ENCODE peak calls at places on chromosomes 7 and 10, in nine cellular contexts. Y is IMR-90, H is transverse colon, N is ovary, X is HepG2, C is lower leg skin, O is stomach, Q is NB4, J is right lobe of liver. Z is an unnamed sample.

GRCh38 chr7:17771901-17772408 is 168.3 kb downstream of the SNX13 start:
- DNase-seq in Y (no peak), H (no peak), N (no peak), X (no peak), C (no peak), O (no peak), Q (no peak), J (no peak), Z (no peak)

GRCh38 chr10:121658611-121659010 is 60.4 kb upstream of the FGFR2 start:
- DNase-seq in Y (no peak), H (no peak), N (no peak), X (no peak), C (no peak), O (no peak), Q (no peak), J (no peak), Z (no peak)

GRCh38 chr7:66333443-66333842 is 128.3 kb downstream of the TPST1 start:
- DNase-seq in Y (no peak), H (no peak), N (no peak), X (no peak), C (no peak), O (no peak), Q (no peak), J (no peak), Z (no peak)

GRCh38 chr10:26621889-26622681 is 75.4 kb upstream of the PDSS1 start:
- DNase-seq in Y (peak; percentile 0), H (peak; percentile 67), N (no peak), X (no peak), C (peak; percentile 91), O (peak; percentile 85), Q (peak; percentile 73), J (peak; percentile 60), Z (peak; percentile 83)

GRCh38 chr7:20835111-20835750 is 48.5 kb upstream of the SP8 start:
- DNase-seq in Y (no peak), H (no peak), N (no peak), X (no peak), C (no peak), O (no peak), Q (no peak), J (no peak), Z (no peak)

GRCh38 chr10:29471483-29471859 is 163.3 kb downstream of the SVIL start:
- DNase-seq in Y (peak; percentile 90), H (no peak), N (no peak), X (no peak), C (peak; percentile 9), O (no peak), Q (peak; percentile 58), J (no peak), Z (no peak)

GRCh38 chr10:24762966-24763623 is 39.4 kb upstream of the ARHGAP21 start:
- DNase-seq in Y (peak; percentile 28), H (no peak), N (no peak), X (peak; percentile 64), C (no peak), O (no peak), Q (no peak), J (no peak), Z (no peak)

GRCh38 chr7:123656544-123657303 is 1.1 kb downstream of the LMOD2 start:
- DNase-seq in Y (no peak), H (no peak), N (no peak), X (no peak), C (no peak), O (no peak), Q (no peak), J (no peak), Z (no peak)

GRCh38 chr7:138459300-138460175 is 521 bp upstream of the TRIM24 start:
- DNase-seq in Y (no peak), H (peak; percentile 98), N (peak; percentile 99), X (peak; percentile 96), C (peak; percentile 99), O (peak; percentile 98), Q (no peak), J (no peak), Z (peak; percentile 99)

GRCh38 chr10:1382711-1383110 is 326.5 kb downstream of the WDR37 start:
- DNase-seq in Y (no peak), H (no peak), N (peak; percentile 17), X (no peak), C (peak; percentile 71), O (peak; percentile 22), Q (no peak), J (no peak), Z (peak; percentile 24)

DNA sequence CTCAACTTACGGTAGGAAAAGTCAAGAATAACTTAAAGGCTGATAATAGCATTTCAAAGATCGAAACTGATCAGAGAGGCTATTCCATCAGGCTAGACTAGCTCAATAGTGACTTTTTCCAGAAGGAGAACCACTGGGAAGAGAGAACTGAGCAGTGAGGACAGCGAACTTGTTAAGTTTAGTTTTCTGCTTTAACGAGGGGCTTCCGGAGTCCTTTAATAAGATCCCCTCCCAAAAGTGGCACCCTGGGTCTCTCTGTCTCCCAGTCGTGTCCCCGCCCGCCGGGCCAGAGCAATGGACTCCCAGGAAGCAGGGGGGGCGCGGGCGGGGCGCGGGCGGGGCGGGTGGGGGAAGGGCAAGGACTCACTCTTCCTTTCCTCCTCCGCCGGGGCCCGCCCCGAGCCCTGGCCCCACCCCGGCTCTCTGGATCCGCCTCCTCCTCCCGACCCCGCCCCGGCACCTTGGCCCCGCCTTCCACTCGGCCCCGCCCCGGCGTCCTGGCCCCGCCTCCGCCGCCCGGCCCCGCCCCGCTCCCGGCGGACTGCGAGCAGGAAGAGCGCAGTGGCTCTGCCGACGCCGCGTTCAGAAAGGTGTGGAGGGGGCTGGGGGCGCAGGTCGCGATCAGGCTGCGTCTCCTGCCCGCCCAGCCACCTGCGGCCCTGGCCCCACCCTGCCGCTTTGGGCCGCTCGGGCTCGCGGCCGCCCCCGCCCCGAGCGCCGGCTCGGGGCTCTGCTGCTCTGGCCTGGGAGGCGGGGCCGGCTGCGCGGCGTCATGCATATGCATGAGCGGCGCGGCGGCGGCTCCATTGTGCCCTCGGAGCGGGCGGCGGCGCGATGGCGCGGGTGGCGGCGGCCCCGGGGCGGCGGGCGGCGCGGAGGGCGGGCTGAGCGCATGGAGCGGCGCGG is at the start of gene ZMIZ2:
- DNase-seq in Y (peak; percentile 76), H (peak; percentile 95), N (peak; percentile 95), X (peak; percentile 64), C (peak; percentile 99), O (peak; percentile 93), Q (peak; percentile 93), J (peak; percentile 97), Z (peak; percentile 96)
- TF ChIP-seq POLR2A in Y (peak; percentile 82), H (peak; percentile 51), N (peak; percentile 42), X (peak; percentile 37), C (no peak), O (no peak), Q (peak; percentile 66), J (peak; percentile 62), Z (peak; percentile 49)

DNA sequence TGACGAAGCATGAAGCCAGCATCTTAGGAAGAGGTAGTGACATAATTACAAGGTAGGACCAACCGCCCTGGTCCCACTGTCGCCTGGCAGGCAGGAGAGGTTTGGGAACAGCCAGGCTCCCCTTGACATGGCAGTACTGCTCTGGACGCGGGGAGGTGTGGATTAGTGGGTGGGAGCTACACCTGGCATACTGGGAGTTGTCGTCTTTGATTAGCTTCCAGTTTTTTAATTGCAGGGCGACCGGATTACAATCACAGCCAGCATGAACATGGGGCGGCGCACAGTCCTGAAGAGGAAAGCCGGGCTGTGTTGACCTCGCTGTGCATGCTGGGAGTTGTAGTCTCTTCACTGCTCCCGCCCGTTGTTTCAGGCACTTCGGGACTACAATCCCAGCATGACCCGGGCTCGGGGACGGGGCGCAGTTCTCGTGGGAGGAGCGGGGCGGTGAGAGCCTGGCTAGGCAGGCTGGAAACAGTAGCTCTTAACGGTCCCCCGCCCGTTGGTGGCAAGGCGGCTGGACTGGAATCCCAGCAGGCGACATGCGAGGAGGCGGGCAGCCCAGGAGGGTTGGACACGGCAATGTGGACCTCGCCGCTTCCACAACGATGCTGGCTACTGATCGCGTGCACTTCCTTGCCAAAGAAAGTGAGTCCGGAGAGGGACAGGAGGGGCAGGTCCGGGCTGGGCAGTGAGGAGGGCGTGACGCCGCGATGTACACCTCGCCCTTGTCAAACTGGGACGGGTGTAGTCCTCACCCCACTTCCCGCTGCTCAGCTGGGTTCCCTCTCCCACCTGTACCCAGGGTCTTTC is 98.0 kb upstream of the ZNF722 start:
- DNase-seq in Y (no peak), H (peak; percentile 67), N (peak; percentile 93), X (no peak), C (no peak), O (peak; percentile 56), Q (peak; percentile 97), J (peak; percentile 91), Z (peak; percentile 88)
- TF ChIP-seq POLR2A in Y (no peak), H (no peak), N (no peak), X (no peak), C (no peak), O (no peak), Q (no peak), J (no peak), Z (no peak)

DNA sequence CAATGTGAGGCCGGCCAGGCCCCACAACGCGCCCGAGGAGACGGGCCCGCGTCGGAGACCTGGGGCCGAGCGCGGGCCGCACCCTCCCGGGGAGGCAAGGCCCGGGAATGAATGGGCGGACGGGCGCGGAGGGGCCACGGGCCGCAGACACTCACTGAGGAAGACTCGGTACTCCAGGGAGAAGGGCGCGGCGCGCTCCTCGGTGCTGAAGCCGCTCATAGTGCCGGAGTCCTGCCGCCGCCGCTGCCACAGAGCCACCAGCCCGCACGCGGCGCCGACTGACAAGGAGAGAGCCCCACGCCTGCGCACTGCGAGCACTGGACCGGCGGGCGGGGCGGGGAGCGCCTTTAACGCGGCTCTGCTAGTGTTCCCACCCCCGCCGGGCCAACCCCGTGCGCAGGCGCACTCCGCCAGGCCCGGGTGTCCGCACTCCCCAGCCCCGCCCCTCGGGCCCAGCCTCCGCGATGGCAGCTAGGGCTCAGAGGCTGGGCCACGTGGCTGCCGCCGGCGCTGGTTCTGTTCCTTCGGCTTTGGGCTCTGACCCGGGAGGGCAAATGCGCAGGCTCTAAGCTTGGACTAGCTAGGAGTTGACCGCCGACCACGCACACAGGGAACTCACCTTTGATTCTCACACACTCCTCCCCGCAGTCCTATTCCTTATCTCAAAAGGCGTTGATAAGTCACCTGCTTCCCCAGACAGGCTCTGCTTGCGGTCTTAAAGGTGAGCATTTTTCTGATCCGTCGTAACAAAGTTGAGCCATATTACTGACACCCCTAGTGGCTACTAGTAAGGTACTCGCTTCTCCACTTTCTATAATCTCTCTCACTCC is at the start of gene PPA1:
- DNase-seq in Y (peak; percentile 91), H (peak; percentile 99), N (peak; percentile 99), X (peak; percentile 92), C (peak; percentile 99), O (peak; percentile 99), Q (peak; percentile 98), J (peak; percentile 99), Z (peak; percentile 98)
- TF ChIP-seq POLR2A in Y (peak; percentile 72), H (peak; percentile 89), N (peak; percentile 64), X (peak; percentile 89), C (peak; percentile 1), O (no peak), Q (peak; percentile 93), J (peak; percentile 94), Z (peak; percentile 98)

DNA sequence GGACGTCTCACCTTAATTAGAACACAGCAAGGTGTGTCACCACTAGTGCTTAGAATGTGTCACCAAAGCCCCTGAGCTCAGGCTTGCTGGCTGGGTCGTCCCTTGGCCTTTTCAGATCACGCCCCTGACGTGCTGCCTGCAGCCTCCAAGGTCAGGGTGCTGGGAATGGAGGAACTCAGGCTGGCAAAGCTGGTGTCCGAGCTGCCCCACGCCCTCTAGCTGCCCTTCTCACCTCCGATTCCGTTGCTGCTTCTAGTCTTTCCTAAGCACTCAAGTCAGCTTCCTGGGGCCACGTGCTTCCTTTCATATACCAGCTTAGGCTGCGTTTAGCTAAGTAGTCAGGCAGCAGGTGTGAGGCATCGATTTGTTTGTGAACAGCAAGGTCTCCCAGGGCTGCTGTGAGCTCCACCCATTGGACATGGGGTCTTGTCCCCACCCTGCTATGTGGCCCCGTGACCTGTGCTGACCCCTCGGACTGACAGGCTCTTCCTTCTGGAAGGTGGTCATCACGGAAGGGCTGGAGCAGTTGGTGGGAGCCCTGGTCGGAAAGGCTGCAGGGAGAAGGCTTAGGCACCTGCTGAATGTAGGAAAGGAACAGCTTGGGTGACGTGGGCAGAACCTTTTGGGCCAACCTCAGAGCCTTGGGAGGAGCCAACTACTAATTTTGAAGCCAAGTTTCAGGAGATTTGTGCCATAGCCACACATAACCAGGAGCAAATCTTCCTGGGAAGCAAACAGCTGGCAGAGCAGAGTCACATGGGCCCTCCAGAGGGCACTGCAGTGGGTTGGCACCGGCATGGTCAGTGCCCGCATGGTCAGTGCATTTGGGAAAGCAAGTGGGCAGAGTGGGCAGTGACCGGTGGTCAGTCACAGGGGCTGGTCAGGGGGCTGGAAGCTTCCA is 28.8 kb downstream of the VIPR2 start:
- DNase-seq in Y (no peak), H (no peak), N (peak; percentile 32), X (no peak), C (no peak), O (no peak), Q (no peak), J (no peak), Z (no peak)
- TF ChIP-seq POLR2A in Y (no peak), H (no peak), N (no peak), X (no peak), C (no peak), O (no peak), Q (no peak), J (no peak), Z (no peak)

Z was measured in Peyer's patch.